ENCODE peak calls at places on chromosomes 11 and 22, in seven cellular contexts. E is brain microvascular endothelial cell; V is CD4-positive, alpha-beta T cell; C is kidney tubule cell; Y is stimulated activated CD4-positive, alpha-beta T cell treated with anti-CD3 and anti-CD28 coated beads, Interleukin-2, amount 100 ng/mL, for 24 hours; D is HL-60; Q is fibroblast of lung. U is an unnamed sample.

GRCh38 chr22:37284126-37284806 is 2.0 kb downstream of the CYTH4 start:
- DNase-seq in E (no peak), V (no peak), C (no peak), Y (no peak), D (no peak), Q (no peak), U (no peak)

GRCh38 chr22:44793106-44793505 is 40.7 kb downstream of the ARHGAP8 start:
- DNase-seq in E (no peak), V (no peak), C (no peak), Y (no peak), D (no peak), Q (no peak), U (no peak)

GRCh38 chr11:27282141-27282590 is 80.8 kb downstream of the CCDC34 start:
- DNase-seq in E (peak), V (no peak), C (no peak), Y (no peak), D (no peak), Q (peak), U (peak)

GRCh38 chr22:36461665-36462474 is 19.6 kb downstream of the TXN2 start:
- DNase-seq in E (peak), V (no peak), C (peak), Y (no peak), D (no peak), Q (peak), U (peak)

GRCh38 chr22:23767673-23768548 is at the start of gene CHCHD10:
- DNase-seq in E (peak), V (peak), C (peak), Y (peak), D (peak), Q (peak), U (no peak)

GRCh38 chr11:11451501-11452005 is 98.5 kb upstream of the CSNK2A3 start:
- DNase-seq in E (no peak), V (no peak), C (peak), Y (no peak), D (no peak), Q (peak), U (peak)

GRCh38 chr11:28559497-28559896 is 451.3 kb downstream of the METTL15 start:
- DNase-seq in E (peak), V (no peak), C (no peak), Y (no peak), D (no peak), Q (peak), U (no peak)

GRCh38 chr11:119970566-119970965 is 167.3 kb downstream of the TRIM29 start:
- DNase-seq in E (no peak), V (no peak), C (no peak), Y (no peak), D (no peak), Q (no peak), U (no peak)

GRCh38 chr11:78030429-78031325 is 7.6 kb upstream of the KCTD14 start:
- DNase-seq in E (peak), V (no peak), C (peak), Y (no peak), D (no peak), Q (peak), U (no peak)

GRCh38 chr11:83192846-83193245 is 666 bp upstream of the ANKRD42 start:
- DNase-seq in E (no peak), V (no peak), C (no peak), Y (no peak), D (no peak), Q (peak), U (no peak)

GRCh38 chr11:6475936-6476335 is 2.2 kb upstream of the TRIM3 start:
- DNase-seq in E (no peak), V (no peak), C (no peak), Y (no peak), D (no peak), Q (no peak), U (no peak)

GRCh38 chr11:47448566-47449427 is at the start of gene RAPSN:
- DNase-seq in E (no peak), V (no peak), C (no peak), Y (no peak), D (no peak), Q (no peak), U (no peak)

GRCh38 chr11:94030059-94030458 is 8.9 kb downstream of the HEPHL1 start:
- DNase-seq in E (no peak), V (no peak), C (peak), Y (no peak), D (no peak), Q (no peak), U (no peak)

GRCh38 chr11:102139081-102139498 is 28.8 kb downstream of the YAP1 start:
- DNase-seq in E (peak), V (no peak), C (peak), Y (no peak), D (no peak), Q (peak), U (peak)

GRCh38 chr11:44133335-44133946 is 38.0 kb downstream of the EXT2 start:
- DNase-seq in E (peak), V (no peak), C (peak), Y (no peak), D (no peak), Q (peak), U (no peak)

GRCh38 chr11:13972033-13972910 is 9.7 kb downstream of the SPON1 start:
- DNase-seq in E (no peak), V (no peak), C (no peak), Y (no peak), D (no peak), Q (peak), U (no peak)

GRCh38 chr11:15108592-15109130 is 6.1 kb upstream of the INSC start:
- DNase-seq in E (no peak), V (no peak), C (no peak), Y (no peak), D (no peak), Q (no peak), U (no peak)

GRCh38 chr22:17085277-17086091 is 684 bp downstream of the IL17RA start:
- DNase-seq in E (no peak), V (peak), C (peak), Y (peak), D (no peak), Q (peak), U (no peak)

GRCh38 chr22:50585238-50585637 is 2.6 kb upstream of the CHKB start:
- DNase-seq in E (no peak), V (no peak), C (no peak), Y (no peak), D (no peak), Q (no peak), U (no peak)

GRCh38 chr11:63999349-64000025 is 13.2 kb downstream of the OTUB1 start:
- DNase-seq in E (peak), V (peak), C (peak), Y (peak), D (no peak), Q (peak), U (no peak)

GRCh38 chr22:49953027-49953679 is 7.4 kb upstream of the PIM3 start:
- DNase-seq in E (no peak), V (no peak), C (no peak), Y (no peak), D (peak), Q (no peak), U (no peak)

GRCh38 chr11:46330154-46330886 is 16.9 kb upstream of the DGKZ start:
- DNase-seq in E (no peak), V (no peak), C (no peak), Y (no peak), D (no peak), Q (no peak), U (no peak)

GRCh38 chr22:19688301-19689290 is 25.7 kb upstream of the SEPTIN5 start:
- DNase-seq in E (no peak), V (no peak), C (no peak), Y (no peak), D (peak), Q (no peak), U (no peak)

GRCh38 chr11:60859616-60860250 is 4.0 kb upstream of the PTGDR2 start:
- DNase-seq in E (no peak), V (no peak), C (no peak), Y (no peak), D (no peak), Q (no peak), U (no peak)

GRCh38 chr11:128467041-128467440 is 120.3 kb downstream of the ETS1 start:
- DNase-seq in E (no peak), V (no peak), C (no peak), Y (no peak), D (no peak), Q (no peak), U (no peak)

GRCh38 chr11:44973634-44974401 is 23.1 kb upstream of the TP53I11 start:
- DNase-seq in E (no peak), V (no peak), C (no peak), Y (no peak), D (no peak), Q (no peak), U (no peak)

GRCh38 chr11:92070026-92070889 is 154.4 kb upstream of the FAT3 start:
- DNase-seq in E (no peak), V (no peak), C (no peak), Y (no peak), D (no peak), Q (peak), U (no peak)

GRCh38 chr22:37282385-37282677 is at the start of gene CYTH4:
- DNase-seq in E (no peak), V (peak), C (peak), Y (peak), D (peak), Q (no peak), U (no peak)

GRCh38 chr11:44767421-44767820 is 40.7 kb downstream of the TSPAN18 start:
- DNase-seq in E (peak), V (no peak), C (no peak), Y (no peak), D (no peak), Q (no peak), U (no peak)

GRCh38 chr22:23673826-23674690 is 16.8 kb upstream of the RGL4 start:
- DNase-seq in E (no peak), V (no peak), C (no peak), Y (no peak), D (no peak), Q (no peak), U (peak)

GRCh38 chr11:102426000-102426399 is 26.6 kb downstream of the TMEM123 start:
- DNase-seq in E (no peak), V (no peak), C (no peak), Y (no peak), D (no peak), Q (no peak), U (no peak)

GRCh38 chr11:44025727-44026126 is 22.1 kb upstream of the ACCSL start:
- DNase-seq in E (no peak), V (no peak), C (no peak), Y (no peak), D (no peak), Q (no peak), U (no peak)

GRCh38 chr11:73995247-73995646 is 12.6 kb upstream of the UCP2 start:
- DNase-seq in E (no peak), V (no peak), C (peak), Y (no peak), D (peak), Q (no peak), U (no peak)

GRCh38 chr22:50271519-50271970 is 1.4 kb upstream of the MAPK11 start:
- DNase-seq in E (no peak), V (peak), C (peak), Y (peak), D (peak), Q (peak), U (no peak)

GRCh38 chr11:67267188-67268035 is 1.1 kb downstream of the GRK2 start:
- DNase-seq in E (no peak), V (no peak), C (peak), Y (no peak), D (no peak), Q (no peak), U (no peak)

GRCh38 chr11:75582935-75583709 is 21.1 kb downstream of the SERPINH1 start:
- DNase-seq in E (peak), V (peak), C (peak), Y (peak), D (no peak), Q (peak), U (no peak)